ENCODE peak calls at places on chromosomes 5 and 9, in six cellular contexts. One of them, this sample, is unnamed.

GRCh38 chr9:75238311-75238976 is 150.1 kb downstream of the OSTF1 start:
- DNase-seq in A549: peak; percentile 65
- DNase-seq in heart left ventricle: no peak
- DNase-seq in H54: peak; percentile 39
- DNase-seq in uterus: no peak
- DNase-seq in K562: peak; percentile 43
- DNase-seq in this sample: peak; percentile 49

GRCh38 chr9:70403166-70403565 is 11.3 kb downstream of the KLF9 start:
- DNase-seq in uterus: peak; percentile 29
- DNase-seq in A549: no peak
- DNase-seq in K562: no peak
- DNase-seq in H54: no peak
- DNase-seq in heart left ventricle: no peak
- DNase-seq in this sample: no peak

GRCh38 chr5:148416921-148417320 is 33.2 kb downstream of the FBXO38 start:
- DNase-seq in uterus: no peak
- DNase-seq in K562: no peak
- DNase-seq in A549: no peak
- DNase-seq in H54: peak; percentile 32
- DNase-seq in heart left ventricle: no peak
- DNase-seq in this sample: no peak

GRCh38 chr5:4797445-4797844 is 342.7 kb upstream of the ADAMTS16 start:
- DNase-seq in uterus: no peak
- DNase-seq in K562: no peak
- DNase-seq in heart left ventricle: no peak
- DNase-seq in A549: no peak
- DNase-seq in H54: no peak
- DNase-seq in this sample: no peak

GRCh38 chr5:151581841-151582583 is 9.1 kb downstream of the FAT2 start:
- DNase-seq in H54: no peak
- DNase-seq in A549: no peak
- DNase-seq in uterus: no peak
- DNase-seq in K562: no peak
- DNase-seq in heart left ventricle: no peak
- DNase-seq in this sample: no peak

GRCh38 chr5:57817001-57817453 is 334.4 kb upstream of the ACTBL2 start:
- DNase-seq in heart left ventricle: no peak
- DNase-seq in uterus: no peak
- DNase-seq in K562: no peak
- DNase-seq in H54: no peak
- DNase-seq in A549: no peak
- DNase-seq in this sample: no peak

GRCh38 chr5:135705230-135705631 is 126.4 kb upstream of the CXCL14 start:
- DNase-seq in heart left ventricle: no peak
- DNase-seq in K562: no peak
- DNase-seq in A549: no peak
- DNase-seq in uterus: no peak
- DNase-seq in H54: no peak
- DNase-seq in this sample: no peak

GRCh38 chr5:27911216-27911615 is 872.8 kb upstream of the CDH9 start:
- DNase-seq in H54: no peak
- DNase-seq in A549: no peak
- DNase-seq in K562: no peak
- DNase-seq in uterus: no peak
- DNase-seq in heart left ventricle: no peak
- DNase-seq in this sample: no peak

GRCh38 chr9:81535542-81536241 is 153.7 kb downstream of the TLE1 start:
- DNase-seq in uterus: no peak
- DNase-seq in A549: peak; percentile 99
- DNase-seq in heart left ventricle: no peak
- DNase-seq in H54: no peak
- DNase-seq in K562: no peak
- DNase-seq in this sample: no peak

GRCh38 chr5:125713406-125713805 is 709.8 kb upstream of the GRAMD2B start:
- DNase-seq in heart left ventricle: no peak
- DNase-seq in K562: no peak
- DNase-seq in A549: no peak
- DNase-seq in H54: no peak
- DNase-seq in uterus: no peak
- DNase-seq in this sample: no peak

GRCh38 chr9:37248651-37249163 is 128.3 kb downstream of the ZCCHC7 start:
- DNase-seq in H54: no peak
- DNase-seq in heart left ventricle: no peak
- DNase-seq in A549: no peak
- DNase-seq in K562: peak; percentile 38
- DNase-seq in uterus: no peak
- DNase-seq in this sample: no peak

GRCh38 chr5:122295138-122295537 is 16.9 kb upstream of the SNCAIP start:
- DNase-seq in H54: no peak
- DNase-seq in uterus: no peak
- DNase-seq in A549: peak; percentile 15
- DNase-seq in K562: peak; percentile 22
- DNase-seq in heart left ventricle: no peak
- DNase-seq in this sample: peak; percentile 30

GRCh38 chr9:14400658-14400995 is 86.7 kb upstream of the NFIB start:
- DNase-seq in A549: peak; percentile 67
- DNase-seq in K562: peak; percentile 60
- DNase-seq in H54: peak; percentile 6
- DNase-seq in uterus: peak; percentile 48
- DNase-seq in heart left ventricle: no peak
- DNase-seq in this sample: peak; percentile 28

GRCh38 chr5:91357012-91357634 is 26.0 kb downstream of the ARRDC3 start:
- DNase-seq in A549: no peak
- DNase-seq in K562: no peak
- DNase-seq in heart left ventricle: no peak
- DNase-seq in H54: no peak
- DNase-seq in uterus: no peak
- DNase-seq in this sample: no peak

GRCh38 chr5:151363673-151364072 is 16.3 kb upstream of the SLC36A2 start:
- DNase-seq in A549: no peak
- DNase-seq in K562: no peak
- DNase-seq in uterus: no peak
- DNase-seq in H54: no peak
- DNase-seq in heart left ventricle: no peak
- DNase-seq in this sample: no peak

GRCh38 chr5:150363185-150363584 is 5.7 kb downstream of the TCOF1 start:
- DNase-seq in heart left ventricle: no peak
- DNase-seq in uterus: no peak
- DNase-seq in K562: no peak
- DNase-seq in A549: no peak
- DNase-seq in H54: no peak
- DNase-seq in this sample: no peak

GRCh38 chr9:112234779-112235178 is 59.7 kb upstream of the SUSD1 start:
- DNase-seq in K562: no peak
- DNase-seq in heart left ventricle: no peak
- DNase-seq in H54: no peak
- DNase-seq in A549: no peak
- DNase-seq in uterus: no peak
- DNase-seq in this sample: no peak

GRCh38 chr5:62348723-62349481 is 42.9 kb downstream of the KIF2A start:
- DNase-seq in H54: no peak
- DNase-seq in A549: no peak
- DNase-seq in uterus: no peak
- DNase-seq in heart left ventricle: no peak
- DNase-seq in K562: no peak
- DNase-seq in this sample: no peak

GRCh38 chr5:171365351-171365750 is 22.3 kb upstream of the NPM1 start:
- DNase-seq in H54: no peak
- DNase-seq in A549: peak; percentile 23
- DNase-seq in uterus: no peak
- DNase-seq in K562: peak; percentile 57
- DNase-seq in heart left ventricle: no peak
- DNase-seq in this sample: peak; percentile 53

GRCh38 chr5:14156611-14157493 is 13.7 kb downstream of the TRIO start:
- DNase-seq in uterus: peak; percentile 63
- DNase-seq in K562: no peak
- DNase-seq in H54: peak; percentile 61
- DNase-seq in A549: peak; percentile 77
- DNase-seq in heart left ventricle: no peak
- DNase-seq in this sample: peak; percentile 87

GRCh38 chr5:61534481-61535267 is 202.6 kb downstream of the ZSWIM6 start:
- DNase-seq in K562: no peak
- DNase-seq in A549: no peak
- DNase-seq in H54: no peak
- DNase-seq in uterus: no peak
- DNase-seq in heart left ventricle: no peak
- DNase-seq in this sample: no peak

GRCh38 chr9:94783121-94783664 is 56.7 kb downstream of the AOPEP start:
- DNase-seq in H54: peak; percentile 84
- DNase-seq in A549: peak; percentile 100
- DNase-seq in K562: peak; percentile 70
- DNase-seq in uterus: peak; percentile 87
- DNase-seq in heart left ventricle: peak; percentile 71
- DNase-seq in this sample: peak; percentile 72

GRCh38 chr5:157665467-157666085 is 5.8 kb upstream of the C5orf52 start:
- DNase-seq in A549: peak; percentile 62
- DNase-seq in K562: no peak
- DNase-seq in H54: peak; percentile 48
- DNase-seq in heart left ventricle: no peak
- DNase-seq in uterus: no peak
- DNase-seq in this sample: peak; percentile 51

GRCh38 chr5:172334196-172334595 is 50.6 kb upstream of the UBTD2 start:
- DNase-seq in A549: peak; percentile 30
- DNase-seq in heart left ventricle: no peak
- DNase-seq in uterus: no peak
- DNase-seq in K562: peak; percentile 27
- DNase-seq in H54: no peak
- DNase-seq in this sample: peak; percentile 53

GRCh38 chr9:128153947-128154695 is 4.9 kb downstream of the LCN2 start:
- DNase-seq in H54: no peak
- DNase-seq in heart left ventricle: peak; percentile 49
- DNase-seq in uterus: no peak
- DNase-seq in K562: no peak
- DNase-seq in A549: no peak
- DNase-seq in this sample: no peak

GRCh38 chr5:179819296-179820126 is 1.2 kb upstream of the SQSTM1 start:
- DNase-seq in K562: peak; percentile 86
- DNase-seq in uterus: peak; percentile 77
- DNase-seq in A549: peak; percentile 89
- DNase-seq in heart left ventricle: no peak
- DNase-seq in H54: peak; percentile 85
- DNase-seq in this sample: peak; percentile 65

GRCh38 chr5:125604104-125604503 is 819.1 kb upstream of the GRAMD2B start:
- DNase-seq in H54: no peak
- DNase-seq in K562: no peak
- DNase-seq in heart left ventricle: no peak
- DNase-seq in A549: no peak
- DNase-seq in uterus: no peak
- DNase-seq in this sample: no peak

GRCh38 chr5:74877624-74878304 is 11.6 kb upstream of the FAM169A start:
- DNase-seq in heart left ventricle: no peak
- DNase-seq in A549: no peak
- DNase-seq in K562: no peak
- DNase-seq in H54: no peak
- DNase-seq in uterus: no peak
- DNase-seq in this sample: no peak
- TF ChIP-seq POLR2A in heart left ventricle: no peak
- TF ChIP-seq POLR2A in A549: no peak
- TF ChIP-seq POLR2A in K562: no peak
- TF ChIP-seq POLR2A in H54: no peak
- TF ChIP-seq POLR2A in uterus: no peak
- TF ChIP-seq POLR2A in this sample: no peak

GRCh38 chr5:82396396-82396795 is 118.2 kb upstream of the RPS23 start:
- DNase-seq in H54: no peak
- DNase-seq in heart left ventricle: no peak
- DNase-seq in A549: no peak
- DNase-seq in uterus: no peak
- DNase-seq in K562: no peak
- DNase-seq in this sample: no peak
- TF ChIP-seq POLR2A in H54: no peak
- TF ChIP-seq POLR2A in heart left ventricle: no peak
- TF ChIP-seq POLR2A in A549: no peak
- TF ChIP-seq POLR2A in uterus: no peak
- TF ChIP-seq POLR2A in K562: no peak
- TF ChIP-seq POLR2A in this sample: no peak

GRCh38 chr9:124218438-124219289 is 39.1 kb upstream of the NEK6 start:
- DNase-seq in K562: peak; percentile 26
- DNase-seq in uterus: no peak
- DNase-seq in A549: peak; percentile 39
- DNase-seq in H54: peak; percentile 90
- DNase-seq in heart left ventricle: peak; percentile 70
- DNase-seq in this sample: peak; percentile 95

GRCh38 chr9:124221685-124222084 is 36.1 kb upstream of the NEK6 start:
- DNase-seq in K562: no peak
- DNase-seq in A549: no peak
- DNase-seq in heart left ventricle: no peak
- DNase-seq in H54: no peak
- DNase-seq in uterus: no peak
- DNase-seq in this sample: peak; percentile 78

GRCh38 chr9:124222109-124222508 is 35.6 kb upstream of the NEK6 start:
- DNase-seq in A549: no peak
- DNase-seq in K562: no peak
- DNase-seq in H54: no peak
- DNase-seq in uterus: no peak
- DNase-seq in heart left ventricle: no peak
- DNase-seq in this sample: no peak

GRCh38 chr9:124219290-124219605 is 38.5 kb upstream of the NEK6 start:
- DNase-seq in heart left ventricle: no peak
- DNase-seq in uterus: no peak
- DNase-seq in H54: no peak
- DNase-seq in A549: no peak
- DNase-seq in K562: no peak
- DNase-seq in this sample: no peak

DNA sequence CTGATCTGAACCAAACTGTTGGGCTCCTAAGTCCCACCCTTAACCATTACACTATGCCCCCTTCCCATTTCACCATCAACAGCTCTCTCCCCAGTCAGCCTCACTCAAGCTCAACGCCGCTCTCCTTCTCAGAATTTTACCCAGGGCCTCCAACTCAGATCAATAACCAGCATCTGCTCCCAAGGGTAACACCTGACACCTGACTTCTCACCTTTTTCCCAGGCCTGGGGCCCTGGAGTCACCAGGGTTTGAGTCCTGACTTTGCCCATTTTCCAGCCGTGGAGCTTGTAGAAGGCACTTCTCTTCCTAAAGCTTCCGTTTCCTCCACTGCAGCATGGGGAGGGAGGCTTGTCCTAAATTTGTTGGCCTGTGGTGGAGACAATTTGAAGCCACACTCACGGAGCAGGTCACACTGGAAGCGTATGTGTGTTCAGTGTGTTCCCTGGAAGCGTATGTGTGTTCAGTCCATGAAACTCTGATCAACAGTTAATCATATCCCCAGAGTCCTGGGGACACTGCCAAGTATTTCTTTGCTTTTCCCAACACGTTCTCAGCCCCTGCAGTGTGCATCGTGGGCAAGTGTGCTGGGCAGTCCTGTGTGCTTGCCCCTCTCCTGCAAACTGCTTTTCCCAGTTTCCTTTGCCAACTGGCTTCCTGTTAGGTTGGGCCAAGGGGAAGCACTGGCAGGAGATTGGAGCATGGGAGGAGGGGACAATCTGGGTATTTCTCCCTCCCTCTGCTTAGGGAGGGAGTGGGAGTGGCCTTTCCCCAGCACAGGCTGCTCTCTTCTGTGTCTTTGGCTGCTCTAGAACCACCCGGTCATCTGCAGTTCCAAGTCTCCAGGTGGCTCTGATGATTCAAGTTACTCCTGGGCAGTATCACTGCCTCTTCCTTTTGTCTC is 36.9 kb upstream of the NEK6 start:
- DNase-seq in A549: peak; percentile 39
- DNase-seq in uterus: no peak
- DNase-seq in heart left ventricle: no peak
- DNase-seq in H54: peak; percentile 71
- DNase-seq in K562: no peak
- DNase-seq in this sample: peak; percentile 48
- TF ChIP-seq POLR2A in A549: no peak
- TF ChIP-seq POLR2A in uterus: no peak
- TF ChIP-seq POLR2A in heart left ventricle: no peak
- TF ChIP-seq POLR2A in H54: no peak
- TF ChIP-seq POLR2A in K562: no peak
- TF ChIP-seq POLR2A in this sample: no peak

GRCh38 chr9:35689601-35690446 is at the start of gene TPM2:
- DNase-seq in heart left ventricle: peak; percentile 88
- DNase-seq in H54: peak; percentile 44
- DNase-seq in K562: no peak
- DNase-seq in uterus: peak; percentile 93
- DNase-seq in A549: peak; percentile 88
- DNase-seq in this sample: no peak
- TF ChIP-seq POLR2A in heart left ventricle: peak; percentile 42
- TF ChIP-seq POLR2A in H54: peak; percentile 93
- TF ChIP-seq POLR2A in K562: no peak
- TF ChIP-seq POLR2A in uterus: peak; percentile 94
- TF ChIP-seq POLR2A in A549: peak; percentile 99
- TF ChIP-seq POLR2A in this sample: no peak

This sample was measured in NB4.